ENCODE peak calls at places on chromosome 22, in four cellular contexts. One of them, this sample, is unnamed.
A peak's percentile ranks its signal among the peaks of the same experiment; 100 is the strongest.

GRCh38 chr22:44371741-44372525 is 59.2 kb upstream of the SHISAL1 start:
- DNase-seq in mesendoderm: no peak
- DNase-seq in IMR-90: no peak
- DNase-seq in H9: no peak
- DNase-seq in this sample: no peak

GRCh38 chr22:36874309-36874696 is 13.5 kb downstream of the NCF4 start:
- DNase-seq in IMR-90: no peak
- DNase-seq in H9: no peak
- DNase-seq in mesendoderm: no peak
- DNase-seq in this sample: no peak

GRCh38 chr22:35971418-35972119 is 57.1 kb downstream of the RBFOX2 start:
- DNase-seq in H9: no peak
- DNase-seq in mesendoderm: peak; percentile 53
- DNase-seq in IMR-90: peak; percentile 93
- DNase-seq in this sample: no peak

GRCh38 chr22:20509344-20510047 is 2.1 kb downstream of the MED15 start:
- DNase-seq in IMR-90: peak; percentile 94
- DNase-seq in H9: no peak
- DNase-seq in mesendoderm: peak; percentile 80
- DNase-seq in this sample: no peak

GRCh38 chr22:16964366-16964765 is 43.7 kb downstream of the GAB4 start:
- DNase-seq in H9: no peak
- DNase-seq in mesendoderm: no peak
- DNase-seq in IMR-90: no peak
- DNase-seq in this sample: no peak

GRCh38 chr22:30922151-30922611 is 46.4 kb downstream of the MORC2 start:
- DNase-seq in mesendoderm: no peak
- DNase-seq in IMR-90: peak; percentile 27
- DNase-seq in H9: no peak
- DNase-seq in this sample: no peak

GRCh38 chr22:37752189-37753061 is 55.3 kb upstream of the GCAT start:
- DNase-seq in IMR-90: peak; percentile 85
- DNase-seq in H9: no peak
- DNase-seq in mesendoderm: peak; percentile 73
- DNase-seq in this sample: no peak

GRCh38 chr22:47380692-47381091 is 618.2 kb downstream of the TBC1D22A start:
- DNase-seq in mesendoderm: no peak
- DNase-seq in H9: no peak
- DNase-seq in IMR-90: no peak
- DNase-seq in this sample: no peak

GRCh38 chr22:45861259-45861658 is 115.7 kb downstream of the WNT7B start:
- DNase-seq in H9: no peak
- DNase-seq in IMR-90: no peak
- DNase-seq in mesendoderm: no peak
- DNase-seq in this sample: no peak

GRCh38 chr22:46754110-46754799 is 8.2 kb upstream of the TBC1D22A start:
- DNase-seq in H9: no peak
- DNase-seq in IMR-90: peak; percentile 99
- DNase-seq in mesendoderm: no peak
- DNase-seq in this sample: no peak

GRCh38 chr22:32175751-32176644 is 16.9 kb upstream of the C22orf42 start:
- DNase-seq in IMR-90: no peak
- DNase-seq in H9: peak; percentile 69
- DNase-seq in mesendoderm: peak; percentile 57
- DNase-seq in this sample: peak; percentile 80

GRCh38 chr22:46501701-46502100 is 35.7 kb downstream of the CELSR1 start:
- DNase-seq in IMR-90: peak; percentile 76
- DNase-seq in mesendoderm: no peak
- DNase-seq in H9: no peak
- DNase-seq in this sample: no peak

GRCh38 chr22:40055143-40055926 is 60.6 kb downstream of the FAM83F start:
- DNase-seq in IMR-90: no peak
- DNase-seq in H9: no peak
- DNase-seq in mesendoderm: peak; percentile 82
- DNase-seq in this sample: no peak

GRCh38 chr22:46761539-46762237 is 762 bp upstream of the TBC1D22A start:
- DNase-seq in mesendoderm: peak; percentile 44
- DNase-seq in IMR-90: peak; percentile 9
- DNase-seq in H9: no peak
- DNase-seq in this sample: no peak

GRCh38 chr22:18024276-18024939 is at the start of gene MICAL3:
- DNase-seq in IMR-90: peak; percentile 64
- DNase-seq in mesendoderm: peak; percentile 43
- DNase-seq in H9: peak; percentile 39
- DNase-seq in this sample: peak; percentile 74

GRCh38 chr22:29016067-29016938 is 45.3 kb downstream of the C22orf31 start:
- DNase-seq in IMR-90: no peak
- DNase-seq in mesendoderm: no peak
- DNase-seq in H9: no peak
- DNase-seq in this sample: no peak

GRCh38 chr22:29023172-29023796 is 38.3 kb downstream of the C22orf31 start:
- DNase-seq in IMR-90: no peak
- DNase-seq in H9: no peak
- DNase-seq in mesendoderm: no peak
- DNase-seq in this sample: no peak

GRCh38 chr22:29018293-29019189 is 43.1 kb downstream of the C22orf31 start:
- DNase-seq in H9: no peak
- DNase-seq in mesendoderm: no peak
- DNase-seq in IMR-90: no peak
- DNase-seq in this sample: no peak

GRCh38 chr22:29026579-29026978 is 35.1 kb downstream of the C22orf31 start:
- DNase-seq in H9: no peak
- DNase-seq in mesendoderm: no peak
- DNase-seq in IMR-90: no peak
- DNase-seq in this sample: no peak

GRCh38 chr22:29022101-29022817 is 39.4 kb downstream of the C22orf31 start:
- DNase-seq in H9: no peak
- DNase-seq in mesendoderm: no peak
- DNase-seq in IMR-90: no peak
- DNase-seq in this sample: no peak
- H3K56ac ChIP-seq in H9: no peak overlapping the region
- H3K56ac ChIP-seq in mesendoderm: no peak overlapping the region
- H3K56ac ChIP-seq in IMR-90: no peak overlapping the region
- H3K56ac ChIP-seq in this sample: no peak overlapping the region

DNA sequence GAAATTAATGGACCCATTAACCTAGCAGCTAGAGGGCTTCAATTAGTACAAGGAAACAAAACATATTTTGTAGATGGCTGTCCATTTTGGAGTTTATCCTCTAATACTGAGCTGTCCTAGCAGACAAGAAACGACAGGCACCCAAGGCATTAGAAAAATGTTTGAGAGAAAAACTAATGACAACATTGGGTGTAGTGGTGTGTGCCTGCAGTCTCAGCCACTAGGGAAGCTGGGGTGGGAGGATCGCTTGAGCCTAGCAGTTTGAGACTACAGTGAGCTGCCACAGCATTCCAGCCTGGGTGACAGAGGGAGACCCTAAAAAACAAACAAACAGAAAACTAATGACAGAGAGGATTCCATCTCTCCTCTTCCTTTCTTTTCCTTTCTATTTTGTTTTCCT is 1.5 kb downstream of the A4GALT start:
- DNase-seq in mesendoderm: no peak
- DNase-seq in H9: no peak
- DNase-seq in IMR-90: no peak
- DNase-seq in this sample: no peak
- H3K27ac ChIP-seq in mesendoderm: no peak overlapping the region
- H3K27ac ChIP-seq in H9: no peak overlapping the region
- H3K27ac ChIP-seq in IMR-90: no peak overlapping the region
- H3K27ac ChIP-seq in this sample: no peak overlapping the region

GRCh38 chr22:22883090-22883727 is 4.4 kb upstream of the IGLL5 start:
- DNase-seq in H9: no peak
- DNase-seq in IMR-90: no peak
- DNase-seq in mesendoderm: no peak
- DNase-seq in this sample: no peak

GRCh38 chr22:22880645-22881044 is 7.0 kb upstream of the IGLL5 start:
- DNase-seq in IMR-90: no peak
- DNase-seq in mesendoderm: no peak
- DNase-seq in H9: no peak
- DNase-seq in this sample: no peak

GRCh38 chr22:22881116-22882032 is 6.2 kb upstream of the IGLL5 start:
- DNase-seq in H9: peak; percentile 3
- DNase-seq in mesendoderm: no peak
- DNase-seq in IMR-90: no peak
- DNase-seq in this sample: no peak

GRCh38 chr22:22884010-22884887 is 3.4 kb upstream of the IGLL5 start:
- DNase-seq in H9: peak; percentile 84
- DNase-seq in mesendoderm: peak; percentile 88
- DNase-seq in IMR-90: peak; percentile 45
- DNase-seq in this sample: peak; percentile 78

DNA sequence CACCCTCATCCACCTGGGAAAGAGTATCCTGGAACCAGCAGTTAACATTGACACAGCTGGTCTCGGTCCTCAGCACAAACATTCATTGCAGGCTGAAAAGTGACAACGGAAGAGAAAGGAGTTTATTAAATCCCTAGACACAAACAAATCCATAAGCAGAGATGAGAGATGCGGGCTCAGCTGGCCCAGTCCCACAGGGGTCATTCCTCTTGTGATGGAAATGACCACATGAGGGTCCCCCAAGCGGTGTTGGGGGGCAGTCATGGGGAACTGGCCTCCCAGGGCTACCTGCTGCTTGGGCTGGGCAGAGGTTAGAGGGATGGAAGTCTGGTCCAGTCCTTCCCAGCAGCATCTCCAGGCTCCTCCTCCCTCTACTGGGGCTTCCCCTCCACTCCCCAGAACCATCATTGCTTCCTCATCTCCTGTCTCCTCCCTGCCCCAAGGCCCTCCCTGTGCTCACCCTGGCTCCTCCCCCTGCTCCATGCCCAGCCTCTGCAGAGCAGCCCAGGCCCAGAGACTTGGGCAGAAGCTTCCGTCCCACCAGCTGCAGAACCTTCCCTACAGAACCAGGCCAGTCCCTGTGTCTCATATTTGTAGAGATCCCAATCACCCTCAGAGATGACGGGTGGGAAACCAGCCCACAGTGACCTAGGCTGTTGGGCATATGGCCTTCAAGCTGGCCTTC is 5.4 kb upstream of the IGLL5 start:
- DNase-seq in H9: peak; percentile 61
- DNase-seq in mesendoderm: peak; percentile 11
- DNase-seq in IMR-90: no peak
- DNase-seq in this sample: no peak
- H3K56ac ChIP-seq in H9: no peak overlapping the region
- H3K56ac ChIP-seq in mesendoderm: no peak overlapping the region
- H3K56ac ChIP-seq in IMR-90: no peak overlapping the region
- H3K56ac ChIP-seq in this sample: no peak overlapping the region

GRCh38 chr22:24893341-24894070 is 53.0 kb downstream of the LHFPL7 start:
- DNase-seq in mesendoderm: no peak
- DNase-seq in IMR-90: no peak
- DNase-seq in H9: no peak
- DNase-seq in this sample: no peak
- H3K27ac ChIP-seq in mesendoderm: no peak overlapping the region
- H3K27ac ChIP-seq in IMR-90: no peak overlapping the region
- H3K27ac ChIP-seq in H9: no peak overlapping the region
- H3K27ac ChIP-seq in this sample: no peak overlapping the region

GRCh38 chr22:24207264-24208011 is 26.2 kb downstream of the SUSD2 start:
- DNase-seq in IMR-90: no peak
- DNase-seq in H9: no peak
- DNase-seq in mesendoderm: no peak
- DNase-seq in this sample: no peak

GRCh38 chr22:24205438-24206189 is 24.3 kb downstream of the SUSD2 start:
- DNase-seq in mesendoderm: no peak
- DNase-seq in IMR-90: no peak
- DNase-seq in H9: no peak
- DNase-seq in this sample: no peak

GRCh38 chr22:24209016-24209415 is 27.7 kb downstream of the SUSD2 start:
- DNase-seq in mesendoderm: no peak
- DNase-seq in IMR-90: peak; percentile 16
- DNase-seq in H9: no peak
- DNase-seq in this sample: no peak

DNA sequence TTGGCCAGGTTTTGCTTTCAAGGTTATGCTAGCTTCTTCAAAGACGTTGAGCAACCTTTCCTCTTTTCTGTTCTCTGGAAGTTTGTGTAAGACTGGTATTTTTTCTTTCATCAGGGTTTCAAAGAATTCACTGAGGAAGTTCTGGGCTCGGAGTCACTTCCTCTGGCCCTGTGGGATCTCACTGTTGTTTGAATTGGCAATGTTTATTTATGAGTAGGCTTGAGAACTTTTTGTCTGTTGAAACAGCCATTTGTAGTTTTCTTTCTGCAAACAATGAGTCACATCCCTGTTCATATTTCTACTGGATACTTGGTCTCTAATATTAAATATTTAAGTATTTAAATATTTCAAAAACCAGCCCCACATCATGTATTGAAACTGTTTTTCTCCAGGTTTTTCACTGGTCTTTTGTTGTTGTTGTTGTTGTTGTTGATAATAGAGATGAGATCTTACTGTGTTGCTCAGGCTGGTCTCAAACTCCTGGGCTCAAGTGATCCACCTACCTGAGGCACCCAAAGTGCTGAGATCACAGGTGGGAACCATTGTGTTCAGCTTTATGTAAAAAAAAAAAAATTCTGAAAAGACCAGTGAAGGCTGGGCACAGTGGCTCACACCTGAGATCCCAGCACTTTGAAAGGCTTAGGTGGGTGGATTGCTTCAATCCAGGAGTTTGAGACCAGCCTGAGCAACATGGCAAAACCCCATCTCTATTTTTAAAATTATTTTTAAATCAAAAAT is 26.9 kb downstream of the SUSD2 start:
- DNase-seq in mesendoderm: no peak
- DNase-seq in H9: no peak
- DNase-seq in IMR-90: peak; percentile 98
- DNase-seq in this sample: no peak
- H3K56ac ChIP-seq in mesendoderm: no peak overlapping the region
- H3K56ac ChIP-seq in H9: no peak overlapping the region
- H3K56ac ChIP-seq in IMR-90: peak overlapping the region; percentile 97
- H3K56ac ChIP-seq in this sample: no peak overlapping the region